ENCODE peak calls at places on chromosome 1, in seven cellular contexts. C is stomach, V is sigmoid colon, B is spleen, Q is suprapubic skin, W is SK-N-SH, K is HCT116. R is an unnamed sample.

GRCh38 chr1:189513091-189513490 is 964.6 kb downstream of the BRINP3 start:
- DNase-seq in Q (no peak), V (no peak), C (no peak), K (no peak), B (no peak), W (no peak), R (no peak)

GRCh38 chr1:3052501-3052900 is 16.5 kb upstream of the PRDM16 start:
- DNase-seq in V (peak; percentile 46), Q (peak; percentile 49), C (no peak), W (no peak), B (no peak), K (no peak), R (no peak)

GRCh38 chr1:30879126-30879786 is 29.3 kb downstream of the SDC3 start:
- DNase-seq in W (no peak), B (no peak), Q (no peak), K (no peak), C (peak; percentile 40), V (no peak), R (no peak)

GRCh38 chr1:214404571-214405213 is 123.7 kb downstream of the SMYD2 start:
- DNase-seq in V (no peak), W (no peak), C (no peak), B (no peak), Q (no peak), K (peak; percentile 19), R (no peak)

GRCh38 chr1:222010306-222010705 is 268.4 kb upstream of the DUSP10 start:
- DNase-seq in V (no peak), W (no peak), B (no peak), K (no peak), Q (no peak), C (no peak), R (peak; percentile 21)

GRCh38 chr1:109371271-109371739 is 26.4 kb downstream of the SORT1 start:
- DNase-seq in W (no peak), Q (no peak), K (no peak), B (no peak), C (no peak), V (peak; percentile 74), R (no peak)

GRCh38 chr1:180157108-180157507 is 2.4 kb downstream of the QSOX1 start:
- DNase-seq in K (no peak), B (no peak), W (no peak), Q (no peak), C (no peak), V (no peak), R (no peak)

GRCh38 chr1:30525980-30526651 is 197.3 kb downstream of the MATN1 start:
- DNase-seq in C (peak; percentile 23), W (no peak), B (peak; percentile 65), V (no peak), Q (peak; percentile 72), K (peak; percentile 79), R (no peak)

GRCh38 chr1:110746644-110747259 is 72.0 kb upstream of the KCNA3 start:
- DNase-seq in K (no peak), Q (no peak), W (no peak), C (no peak), B (no peak), V (no peak), R (peak; percentile 68)

GRCh38 chr1:209527372-209527771 is 56.1 kb upstream of the CAMK1G start:
- DNase-seq in C (no peak), W (no peak), V (no peak), B (no peak), K (no peak), Q (no peak), R (no peak)

GRCh38 chr1:225426395-225427248 is 1.2 kb downstream of the LBR start:
- DNase-seq in B (peak; percentile 91), V (peak; percentile 78), W (peak; percentile 52), K (no peak), Q (no peak), C (no peak), R (no peak)

GRCh38 chr1:76939107-76939816 is 72.0 kb downstream of the ST6GALNAC5 start:
- DNase-seq in K (no peak), Q (no peak), V (no peak), C (no peak), W (no peak), B (no peak), R (no peak)

GRCh38 chr1:26999440-26999987 is 6.0 kb downstream of the TRNP1 start:
- DNase-seq in B (no peak), W (no peak), Q (no peak), K (peak; percentile 83), C (peak; percentile 58), V (peak; percentile 96), R (peak; percentile 95)

GRCh38 chr1:175725684-175726083 is 17.7 kb downstream of the TNR start:
- DNase-seq in V (no peak), B (no peak), K (no peak), C (no peak), W (no peak), Q (no peak), R (no peak)

GRCh38 chr1:85580046-85580411 is 532 bp upstream of the CCN1 start:
- DNase-seq in K (no peak), B (no peak), V (peak; percentile 77), W (peak; percentile 23), C (no peak), Q (no peak), R (peak; percentile 91)

GRCh38 chr1:107244734-107245495 is 104.1 kb downstream of the NTNG1 start:
- DNase-seq in B (no peak), C (no peak), W (peak; percentile 20), K (no peak), Q (no peak), V (no peak), R (no peak)

GRCh38 chr1:46466477-46467182 is 23.0 kb upstream of the DMBX1 start:
- DNase-seq in V (no peak), K (no peak), Q (no peak), C (peak; percentile 28), B (no peak), W (peak; percentile 81), R (no peak)

GRCh38 chr1:14165289-14165867 is 433.1 kb upstream of the KAZN start:
- DNase-seq in B (no peak), V (no peak), K (no peak), C (no peak), W (no peak), Q (no peak), R (no peak)

GRCh38 chr1:38463074-38463473 is 396.5 kb downstream of the RRAGC start:
- DNase-seq in C (no peak), W (no peak), Q (no peak), V (no peak), K (no peak), B (no peak), R (peak; percentile 17)

GRCh38 chr1:167820684-167821355 is 93.1 kb downstream of the ADCY10 start:
- DNase-seq in K (no peak), W (no peak), Q (no peak), B (no peak), V (no peak), C (no peak), R (no peak)

GRCh38 chr1:11515403-11516300 is 36.7 kb downstream of the DISP3 start:
- DNase-seq in V (peak; percentile 50), C (no peak), B (peak; percentile 54), K (no peak), Q (peak; percentile 64), W (no peak), R (no peak)

GRCh38 chr1:212289262-212290077 is 4.3 kb downstream of the PPP2R5A start:
- DNase-seq in C (no peak), K (no peak), B (no peak), W (no peak), V (no peak), Q (no peak), R (no peak)
- H3K4me1 ChIP-seq in C (peaks cover 33% of the 10 kb centered on the region), K (peaks cover 42% of the 10 kb centered on the region), B (peaks cover 80% of the 10 kb centered on the region), W (peaks cover 7% of the 10 kb centered on the region), V (peaks cover 70% of the 10 kb centered on the region), Q (peaks cover 66% of the 10 kb centered on the region), R (peaks cover 71% of the 10 kb centered on the region)

DNA sequence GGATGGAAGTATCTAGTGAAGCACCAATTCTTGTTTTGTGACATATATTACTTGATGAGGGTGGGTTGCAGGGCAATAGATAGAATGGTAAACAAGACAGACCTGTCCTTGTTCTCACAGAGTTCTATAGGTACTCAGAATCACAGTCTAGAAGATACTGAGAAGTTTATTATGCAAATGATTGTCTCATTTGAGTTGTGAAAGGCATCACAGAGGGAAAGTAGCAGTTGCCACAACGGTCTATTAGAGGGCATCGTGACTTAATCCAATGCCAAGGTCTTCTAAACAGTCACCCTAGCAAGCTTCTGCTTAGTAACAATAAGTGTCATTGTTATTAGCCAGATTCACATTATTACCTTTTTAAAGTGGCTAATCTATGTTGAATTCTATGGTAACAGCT is 574.8 kb upstream of the ZRANB2 start:
- DNase-seq in Q (no peak), K (no peak), C (no peak), W (no peak), B (no peak), V (no peak), R (no peak)
- TF ChIP-seq POLR2AphosphoS5 in Q (no peak), K (no peak), C (no peak), W (no peak), B (no peak), V (no peak), R (no peak)

GRCh38 chr1:160667896-160668295 is 21.1 kb upstream of the SLAMF1 start:
- DNase-seq in Q (no peak), C (no peak), V (no peak), K (no peak), W (no peak), B (no peak), R (no peak)

GRCh38 chr1:160662888-160663287 is 16.0 kb upstream of the SLAMF1 start:
- DNase-seq in W (no peak), B (no peak), V (no peak), Q (no peak), C (no peak), K (no peak), R (peak; percentile 83)

GRCh38 chr1:160664573-160665051 is 17.8 kb upstream of the SLAMF1 start:
- DNase-seq in C (no peak), K (no peak), W (no peak), Q (no peak), B (no peak), V (no peak), R (no peak)

GRCh38 chr1:160666079-160666442 is 19.2 kb upstream of the SLAMF1 start:
- DNase-seq in W (no peak), B (no peak), Q (no peak), K (no peak), V (no peak), C (no peak), R (no peak)

DNA sequence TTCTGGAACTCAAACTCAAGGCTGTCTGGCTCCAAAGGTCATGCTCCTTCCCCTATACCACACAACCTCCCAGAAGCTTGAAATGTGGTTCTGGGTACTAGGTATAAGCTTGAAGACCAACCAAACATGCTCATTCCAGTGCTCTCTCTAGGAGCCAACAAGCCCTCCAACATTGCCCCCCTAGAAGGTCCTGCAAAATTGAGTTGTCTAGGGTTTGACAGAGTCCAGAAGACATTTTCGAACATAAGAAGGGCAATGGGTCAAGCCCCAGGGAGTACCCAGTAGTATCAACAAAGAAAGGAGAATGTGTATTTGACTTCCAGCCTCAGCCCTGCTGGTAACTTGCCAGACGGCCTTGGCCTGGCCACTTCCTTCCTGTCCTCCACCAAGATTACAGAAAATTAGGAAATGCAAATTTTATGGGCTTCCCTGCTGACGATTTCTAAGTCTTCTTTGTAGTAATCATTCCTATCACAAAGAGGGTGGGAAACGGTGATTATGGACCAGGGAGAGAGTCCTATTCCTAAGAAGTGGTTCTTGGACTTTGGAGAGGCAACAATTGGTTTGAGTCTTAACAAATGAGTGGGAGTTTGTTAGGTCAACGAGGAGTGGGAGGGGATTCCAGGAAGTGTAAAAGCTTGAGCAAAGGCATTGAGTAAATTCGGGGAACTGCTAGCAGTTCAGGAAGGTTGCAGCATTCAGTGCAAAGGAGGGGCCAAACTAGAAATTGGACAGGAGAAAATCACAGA is 18.7 kb upstream of the SLAMF1 start:
- DNase-seq in B (peak; percentile 85), W (no peak), K (no peak), V (no peak), C (peak; percentile 52), Q (no peak), R (peak; percentile 91)
- H3K4me1 ChIP-seq in B (peaks cover 61% of the 10 kb centered on the region), W (no peaks in the 10 kb centered on the region), K (no peaks in the 10 kb centered on the region), V (no peaks in the 10 kb centered on the region), C (peaks cover 8% of the 10 kb centered on the region), Q (no peaks in the 10 kb centered on the region), R (peaks cover 7% of the 10 kb centered on the region)

GRCh38 chr1:8051650-8052049 is 25.5 kb upstream of the ERRFI1 start:
- DNase-seq in W (no peak), K (no peak), V (no peak), C (no peak), B (no peak), Q (no peak), R (no peak)
- TF ChIP-seq POLR2AphosphoS5 in W (no peak), K (no peak), V (no peak), C (no peak), B (no peak), Q (no peak), R (peak; percentile 30)

R was measured in esophagus muscularis mucosa.